ENCODE peak calls at places on chromosomes 13 and 19, in seven cellular contexts. L, M, Y, A, Z, W and I are unnamed samples.

GRCh38 chr13:26558912-26559485 is 1.5 kb downstream of the WASF3 start:
- DNase-seq in L (no peak), M (no peak), Y (no peak), A (peak), Z (no peak), W (no peak), I (no peak)

GRCh38 chr19:9869008-9869617 is 34.0 kb downstream of the PIN1 start:
- DNase-seq in L (no peak), M (no peak), Y (no peak), A (no peak), Z (no peak), W (no peak), I (no peak)

GRCh38 chr13:27006519-27007161 is 165.0 kb downstream of the USP12 start:
- DNase-seq in L (no peak), M (no peak), Y (no peak), A (no peak), Z (peak), W (no peak), I (peak)

GRCh38 chr13:96388598-96388997 is 298.7 kb downstream of the HS6ST3 start:
- DNase-seq in L (no peak), M (no peak), Y (no peak), A (no peak), Z (no peak), W (no peak), I (no peak)

GRCh38 chr19:15381429-15381828 is 1.8 kb upstream of the AKAP8 start:
- DNase-seq in L (no peak), M (no peak), Y (no peak), A (no peak), Z (no peak), W (no peak), I (no peak)

GRCh38 chr19:38557205-38557799 is 60.5 kb downstream of the MAP4K1 start:
- DNase-seq in L (no peak), M (no peak), Y (peak), A (no peak), Z (no peak), W (no peak), I (no peak)

GRCh38 chr19:18141031-18141430 is 11.9 kb upstream of the PIK3R2 start:
- DNase-seq in L (no peak), M (no peak), Y (no peak), A (no peak), Z (no peak), W (no peak), I (no peak)

GRCh38 chr19:39427707-39428106 is 8.0 kb downstream of the RPS16 start:
- DNase-seq in L (no peak), M (no peak), Y (no peak), A (no peak), Z (no peak), W (no peak), I (no peak)

GRCh38 chr13:44373601-44374347 is at the start of gene SERP2:
- DNase-seq in L (no peak), M (no peak), Y (no peak), A (peak), Z (peak), W (peak), I (no peak)

DNA sequence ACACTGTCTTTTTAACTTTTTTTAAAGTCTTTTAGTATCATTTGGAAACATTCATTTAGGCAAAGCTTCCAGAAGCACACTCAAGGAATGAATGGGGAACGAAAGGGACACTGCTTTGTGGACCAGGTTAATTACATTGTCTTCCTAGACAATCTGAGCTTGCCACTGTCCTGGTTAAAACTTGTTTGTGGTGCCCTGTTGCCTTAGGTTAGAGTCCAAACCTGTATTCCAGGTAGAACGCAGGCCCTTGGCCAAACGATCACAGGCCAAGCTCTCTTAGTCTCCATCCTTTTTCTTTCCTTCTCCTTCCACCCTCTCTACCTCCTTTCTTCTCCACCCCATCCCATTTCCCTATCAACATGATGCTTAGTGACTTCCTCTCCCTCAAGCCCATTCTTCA is 66.8 kb downstream of the ERCC5 start:
- DNase-seq in L (no peak), M (no peak), Y (no peak), A (no peak), Z (no peak), W (no peak), I (no peak)
- TF ChIP-seq CTCF in L (no peak), M (no peak), Y (no peak), A (no peak), Z (no peak), W (no peak), I (no peak)

DNA sequence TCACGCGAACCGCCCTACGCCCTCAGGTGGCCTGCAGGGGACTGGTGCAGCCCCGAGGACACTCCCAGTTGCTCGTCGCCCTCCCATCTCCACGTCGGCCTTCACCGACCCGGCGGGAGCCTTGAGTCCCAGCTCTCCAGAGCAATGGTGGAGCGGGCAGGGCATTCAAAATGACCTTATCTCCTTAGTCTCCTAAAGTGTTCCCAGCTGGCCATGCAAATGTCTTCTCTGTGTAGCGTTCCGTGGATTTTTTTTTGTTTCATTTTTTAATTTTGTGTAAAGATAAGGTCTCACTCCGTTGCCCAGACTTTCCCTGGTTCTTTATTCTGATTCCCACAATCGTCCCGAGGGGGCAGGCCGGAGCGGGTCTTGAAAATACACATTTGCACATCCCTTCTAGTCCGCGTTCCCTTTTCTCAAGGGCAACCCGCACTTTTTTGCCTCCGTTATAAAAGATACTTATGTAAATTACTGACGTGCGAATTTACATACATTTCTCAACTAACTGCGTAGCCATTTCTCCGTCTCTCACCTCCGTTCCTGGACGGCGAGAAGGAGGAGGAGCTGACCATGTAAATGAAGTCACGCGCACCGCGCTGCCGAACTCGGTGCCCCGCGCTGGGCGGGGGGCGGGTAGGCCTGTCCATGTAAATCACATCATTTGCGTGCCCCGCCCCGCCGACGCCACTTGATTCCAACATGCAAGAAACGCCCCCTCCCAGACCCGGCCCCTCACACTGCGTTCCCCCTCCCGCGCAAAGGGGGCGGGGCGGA is 581 bp upstream of the EGLN2 start:
- DNase-seq in L (peak), M (peak), Y (peak), A (peak), Z (peak), W (peak), I (peak)
- TF ChIP-seq CTCF in L (peak), M (peak), Y (peak), A (peak), Z (peak), W (peak), I (no peak)

GRCh38 chr19:52351512-52351911 is 15.5 kb downstream of the ZNF610 start:
- DNase-seq in L (no peak), M (no peak), Y (no peak), A (no peak), Z (no peak), W (no peak), I (no peak)
- TF ChIP-seq CTCF in L (no peak), M (no peak), Y (peak), A (no peak), Z (no peak), W (no peak), I (no peak)

DNA sequence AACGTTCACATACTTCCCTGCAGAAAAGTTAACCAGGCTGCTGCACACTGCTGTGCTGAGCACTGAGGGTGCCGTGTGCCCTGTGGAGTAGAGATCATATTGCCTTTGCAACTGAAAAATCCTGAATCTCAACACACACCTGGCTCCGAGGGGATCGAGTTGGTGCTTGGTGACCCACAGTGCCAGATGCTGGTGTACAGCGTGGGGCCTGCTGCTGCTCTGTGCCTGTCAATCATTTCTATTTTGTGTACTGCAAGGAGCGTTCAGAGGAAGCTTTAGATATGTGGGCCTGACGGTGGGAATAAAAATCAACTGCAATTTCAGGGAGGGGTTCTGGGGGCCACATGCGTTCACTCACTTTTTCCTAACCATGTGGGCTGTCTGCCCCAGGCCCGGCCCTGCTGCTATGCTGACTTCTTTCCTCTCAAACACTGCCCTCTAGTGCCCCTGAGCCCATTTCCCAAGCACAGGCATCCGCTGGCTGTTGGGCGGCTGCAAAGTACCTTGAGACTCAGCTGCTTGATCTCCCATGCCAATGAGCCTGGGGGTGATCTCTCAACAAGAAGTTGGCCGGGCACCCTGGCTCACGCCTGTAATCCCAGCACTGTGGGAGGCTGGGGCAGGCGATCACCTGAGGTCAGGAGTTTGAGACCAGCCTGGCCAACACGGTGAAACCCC is 9.7 kb upstream of the LENG8 start:
- DNase-seq in L (peak), M (no peak), Y (no peak), A (peak), Z (peak), W (no peak), I (peak)
- TF ChIP-seq CTCF in L (peak), M (peak), Y (peak), A (peak), Z (peak), W (peak), I (peak)

DNA sequence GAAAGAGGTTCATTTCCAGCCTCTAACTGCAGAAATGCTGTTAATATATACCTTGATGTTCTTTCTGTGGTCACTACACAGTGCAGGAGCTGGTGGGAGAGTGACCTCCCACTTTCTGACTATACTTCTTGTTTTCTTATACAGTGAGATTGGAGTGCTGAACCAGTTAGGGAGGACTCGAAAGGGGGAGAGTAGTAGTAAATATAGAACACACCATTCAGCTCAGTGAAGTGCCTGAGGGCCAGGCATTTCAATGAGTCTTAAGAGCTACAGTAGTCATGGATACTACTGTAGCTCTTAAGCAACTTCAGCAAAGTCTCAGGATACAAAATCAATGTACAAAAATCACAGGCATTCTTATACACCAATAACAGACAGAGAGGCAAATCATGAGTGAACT is 372.9 kb downstream of the MTUS2 start:
- DNase-seq in L (no peak), M (no peak), Y (no peak), A (no peak), Z (no peak), W (no peak), I (no peak)
- TF ChIP-seq CTCF in L (no peak), M (no peak), Y (no peak), A (no peak), Z (no peak), W (no peak), I (no peak)